ENCODE peak calls at places on chromosomes 12 and 14, in six cellular contexts. One of them, this sample, is unnamed.

GRCh38 chr12:64669270-64669842 is 59.1 kb downstream of the RASSF3 start:
- DNase-seq in mesenteric fat pad: no peak
- DNase-seq in upper lobe of right lung: peak; percentile 72
- DNase-seq in DMS153: peak; percentile 23
- DNase-seq in cerebellum: no peak
- DNase-seq in upper lobe of left lung: peak; percentile 73
- DNase-seq in this sample: no peak

GRCh38 chr14:101721951-101722661 is 39.4 kb upstream of the PPP2R5C start:
- DNase-seq in upper lobe of left lung: peak; percentile 76
- DNase-seq in mesenteric fat pad: peak; percentile 84
- DNase-seq in cerebellum: no peak
- DNase-seq in DMS153: no peak
- DNase-seq in upper lobe of right lung: no peak
- DNase-seq in this sample: no peak

GRCh38 chr14:23776296-23776695 is 140.1 kb downstream of the DHRS2 start:
- DNase-seq in upper lobe of left lung: no peak
- DNase-seq in mesenteric fat pad: no peak
- DNase-seq in cerebellum: no peak
- DNase-seq in upper lobe of right lung: no peak
- DNase-seq in DMS153: no peak
- DNase-seq in this sample: no peak

GRCh38 chr12:53786411-53786810 is 34.6 kb upstream of the CISTR start:
- DNase-seq in DMS153: no peak
- DNase-seq in cerebellum: no peak
- DNase-seq in upper lobe of right lung: peak; percentile 60
- DNase-seq in upper lobe of left lung: no peak
- DNase-seq in mesenteric fat pad: no peak
- DNase-seq in this sample: no peak

GRCh38 chr12:9636807-9637206 is 29.1 kb upstream of the KLRB1 start:
- DNase-seq in DMS153: no peak
- DNase-seq in cerebellum: no peak
- DNase-seq in mesenteric fat pad: no peak
- DNase-seq in upper lobe of right lung: no peak
- DNase-seq in upper lobe of left lung: no peak
- DNase-seq in this sample: no peak

GRCh38 chr14:69260979-69261605 is 1.1 kb downstream of the GALNT16 start:
- DNase-seq in upper lobe of right lung: no peak
- DNase-seq in cerebellum: peak; percentile 61
- DNase-seq in mesenteric fat pad: no peak
- DNase-seq in DMS153: no peak
- DNase-seq in upper lobe of left lung: peak; percentile 33
- DNase-seq in this sample: peak; percentile 8

GRCh38 chr12:1877169-1877878 is 41.1 kb downstream of the CACNA2D4 start:
- DNase-seq in cerebellum: no peak
- DNase-seq in upper lobe of right lung: no peak
- DNase-seq in upper lobe of left lung: no peak
- DNase-seq in DMS153: no peak
- DNase-seq in mesenteric fat pad: no peak
- DNase-seq in this sample: no peak

GRCh38 chr14:55482936-55483605 is 42.7 kb upstream of the TBPL2 start:
- DNase-seq in mesenteric fat pad: no peak
- DNase-seq in DMS153: no peak
- DNase-seq in upper lobe of right lung: no peak
- DNase-seq in cerebellum: no peak
- DNase-seq in upper lobe of left lung: no peak
- DNase-seq in this sample: no peak

GRCh38 chr12:101619868-101620761 is 25.3 kb downstream of the MYBPC1 start:
- DNase-seq in upper lobe of right lung: no peak
- DNase-seq in cerebellum: no peak
- DNase-seq in upper lobe of left lung: no peak
- DNase-seq in DMS153: no peak
- DNase-seq in mesenteric fat pad: no peak
- DNase-seq in this sample: no peak

GRCh38 chr12:109645194-109645593 is 68.4 kb upstream of the FAM222A start:
- DNase-seq in DMS153: no peak
- DNase-seq in mesenteric fat pad: no peak
- DNase-seq in upper lobe of left lung: no peak
- DNase-seq in cerebellum: no peak
- DNase-seq in upper lobe of right lung: no peak
- DNase-seq in this sample: no peak

GRCh38 chr12:118164798-118165486 is 29.0 kb downstream of the PEBP1 start:
- DNase-seq in DMS153: peak; percentile 39
- DNase-seq in mesenteric fat pad: no peak
- DNase-seq in upper lobe of right lung: no peak
- DNase-seq in upper lobe of left lung: peak; percentile 39
- DNase-seq in cerebellum: peak; percentile 21
- DNase-seq in this sample: peak; percentile 20

GRCh38 chr12:65853489-65854157 is 29.3 kb downstream of the HMGA2 start:
- DNase-seq in DMS153: no peak
- DNase-seq in upper lobe of left lung: no peak
- DNase-seq in cerebellum: no peak
- DNase-seq in upper lobe of right lung: no peak
- DNase-seq in mesenteric fat pad: no peak
- DNase-seq in this sample: no peak

GRCh38 chr12:124359671-124360581 is 65.0 kb downstream of the RFLNA start:
- DNase-seq in mesenteric fat pad: peak; percentile 95
- DNase-seq in upper lobe of right lung: peak; percentile 89
- DNase-seq in DMS153: peak; percentile 88
- DNase-seq in upper lobe of left lung: peak; percentile 74
- DNase-seq in cerebellum: peak; percentile 80
- DNase-seq in this sample: peak; percentile 79

GRCh38 chr14:103699901-103700752 is 15.1 kb downstream of the XRCC3 start:
- DNase-seq in upper lobe of right lung: no peak
- DNase-seq in DMS153: no peak
- DNase-seq in mesenteric fat pad: no peak
- DNase-seq in cerebellum: no peak
- DNase-seq in upper lobe of left lung: no peak
- DNase-seq in this sample: peak; percentile 58

This sample was measured in midbrain.